ENCODE peak calls at places on chromosomes 4 and X, in four cellular contexts. B, W, A and H are unnamed samples.

GRCh38 chr4:182492456-182492855 is 249.3 kb downstream of the TENM3 start:
- DNase-seq in B (peak), W (peak), A (peak), H (no peak)

GRCh38 chrX:136961594-136962135 is 72.1 kb downstream of the GPR101 start:
- DNase-seq in B (peak), W (no peak), A (no peak), H (no peak)

GRCh38 chr4:77500801-77501200 is 104.8 kb upstream of the CXCL13 start:
- DNase-seq in B (no peak), W (no peak), A (peak), H (no peak)

GRCh38 chr4:188387134-188387791 is 248.0 kb downstream of the TRIML1 start:
- DNase-seq in B (no peak), W (peak), A (no peak), H (no peak)

GRCh38 chr4:37243061-37243460 is 1.5 kb upstream of the NWD2 start:
- DNase-seq in B (no peak), W (no peak), A (no peak), H (no peak)

GRCh38 chr4:77671051-77671450 is 65.4 kb downstream of the CXCL13 start:
- DNase-seq in B (no peak), W (no peak), A (no peak), H (no peak)

GRCh38 chrX:10401239-10401638 is 219.1 kb downstream of the MID1 start:
- DNase-seq in B (peak), W (no peak), A (no peak), H (no peak)

GRCh38 chr4:189087981-189088380 is 852.7 kb upstream of the FRG1 start:
- DNase-seq in B (no peak), W (no peak), A (no peak), H (no peak)

GRCh38 chr4:184166736-184167135 is 50.9 kb downstream of the ENPP6 start:
- DNase-seq in B (no peak), W (no peak), A (no peak), H (no peak)

GRCh38 chrX:154378059-154378798 is 866 bp upstream of the EMD start:
- DNase-seq in B (peak), W (no peak), A (no peak), H (no peak)

GRCh38 chrX:125205918-125206665 is 113.6 kb upstream of the TEX13C start:
- DNase-seq in B (no peak), W (no peak), A (no peak), H (no peak)

GRCh38 chrX:93673056-93673868 is at the start of gene NAP1L3:
- DNase-seq in B (peak), W (peak), A (peak), H (no peak)

GRCh38 chr4:132763465-132763864 is 385.6 kb upstream of the PCDH10 start:
- DNase-seq in B (no peak), W (no peak), A (no peak), H (no peak)

GRCh38 chr4:88786011-88786410 is 88.4 kb upstream of the NAP1L5 start:
- DNase-seq in B (no peak), W (no peak), A (no peak), H (no peak)

GRCh38 chr4:182240161-182241130 is 2.8 kb upstream of the TENM3 start:
- DNase-seq in B (peak), W (no peak), A (peak), H (no peak)

GRCh38 chr4:36187723-36188333 is 56.5 kb downstream of the ARAP2 start:
- DNase-seq in B (peak), W (peak), A (peak), H (no peak)

GRCh38 chr4:52106701-52107100 is 55.6 kb downstream of the SPATA18 start:
- DNase-seq in B (peak), W (no peak), A (no peak), H (no peak)

GRCh38 chrX:7083468-7084396 is 63.8 kb upstream of the STS start:
- DNase-seq in B (peak), W (peak), A (peak), H (peak)

GRCh38 chr4:3676907-3677495 is 89.2 kb upstream of the ADRA2C start:
- DNase-seq in B (no peak), W (no peak), A (no peak), H (no peak)

GRCh38 chr4:25628441-25628840 is 27.2 kb upstream of the SLC34A2 start:
- DNase-seq in B (no peak), W (no peak), A (no peak), H (no peak)

GRCh38 chr4:48064349-48064748 is 47.8 kb downstream of the NIPAL1 start:
- DNase-seq in B (no peak), W (no peak), A (no peak), H (no peak)

GRCh38 chr4:125316781-125317525 is 2.2 kb downstream of the FAT4 start:
- DNase-seq in B (peak), W (peak), A (peak), H (no peak)

GRCh38 chr4:1300466-1301455 is 11.1 kb downstream of the MAEA start:
- DNase-seq in B (peak), W (peak), A (peak), H (no peak)

GRCh38 chr4:121454251-121454979 is 73.6 kb upstream of the QRFPR start:
- DNase-seq in B (no peak), W (no peak), A (peak), H (no peak)

GRCh38 chr4:26238782-26239647 is 81.8 kb upstream of the RBPJ start:
- DNase-seq in B (peak), W (no peak), A (peak), H (no peak)

GRCh38 chr4:142940614-142941013 is 94.5 kb upstream of the INPP4B start:
- DNase-seq in B (no peak), W (no peak), A (no peak), H (no peak)

GRCh38 chrX:54995621-54996020 is 1.6 kb upstream of the PFKFB1 start:
- DNase-seq in B (no peak), W (no peak), A (no peak), H (no peak)

GRCh38 chr4:73984736-73985527 is 3.1 kb downstream of the PPBP start:
- DNase-seq in B (peak), W (peak), A (no peak), H (no peak)

GRCh38 chrX:13669246-13669689 is 16.3 kb downstream of the TCEANC start:
- DNase-seq in B (peak), W (peak), A (peak), H (no peak)

GRCh38 chrX:2719774-2720447 is 28.8 kb downstream of the CD99 start:
- DNase-seq in B (no peak), W (no peak), A (no peak), H (no peak)

GRCh38 chr4:184309241-184310170 is 91.8 kb upstream of the ENPP6 start:
- DNase-seq in B (no peak), W (peak), A (no peak), H (no peak)

GRCh38 chrX:16212024-16212423 is 44.7 kb downstream of the MAGEB17 start:
- DNase-seq in B (peak), W (peak), A (peak), H (no peak)

GRCh38 chr4:181952478-181952877 is 290.7 kb upstream of the TENM3 start:
- DNase-seq in B (peak), W (peak), A (peak), H (no peak)

GRCh38 chr4:71270901-71271300 is 67.9 kb upstream of the SLC4A4 start:
- DNase-seq in B (peak), W (no peak), A (no peak), H (no peak)

GRCh38 chr4:176377705-176378302 is 58.0 kb downstream of the SPCS3 start:
- DNase-seq in B (peak), W (peak), A (peak), H (no peak)